ENCODE peak calls at places on chromosome 4, in seven cellular contexts. U is IMR-90, A is Peyer's patch, Z is A549, S is heart left ventricle, H is heart right ventricle, B is fibroblast of pulmonary artery. F is an unnamed sample.

GRCh38 chr4:153296424-153296823 is 48.1 kb upstream of the MND1 start:
- DNase-seq in U (peak), A (no peak), Z (no peak), S (no peak), H (no peak), B (peak), F (no peak)

GRCh38 chr4:10593130-10593529 is 91.4 kb downstream of the CLNK start:
- DNase-seq in U (no peak), A (no peak), Z (no peak), S (no peak), H (no peak), B (no peak), F (no peak)

GRCh38 chr4:126851391-126851790 is 781.4 kb upstream of the INTU start:
- DNase-seq in U (peak), A (no peak), Z (no peak), S (no peak), H (no peak), B (no peak), F (no peak)

GRCh38 chr4:8276358-8277240 is 7.0 kb downstream of the HTRA3 start:
- DNase-seq in U (peak), A (no peak), Z (no peak), S (peak), H (peak), B (peak), F (no peak)

GRCh38 chr4:149211961-149212360 is 603.7 kb downstream of the IQCM start:
- DNase-seq in U (peak), A (no peak), Z (no peak), S (no peak), H (no peak), B (no peak), F (no peak)

GRCh38 chr4:100147684-100148083 is 42.6 kb downstream of the DDIT4L start:
- DNase-seq in U (no peak), A (no peak), Z (no peak), S (no peak), H (no peak), B (no peak), F (no peak)

GRCh38 chr4:25069014-25069413 is 38.3 kb upstream of the LGI2 start:
- DNase-seq in U (no peak), A (no peak), Z (no peak), S (no peak), H (no peak), B (no peak), F (no peak)

GRCh38 chr4:73055241-73055897 is 14.1 kb downstream of the COX18 start:
- DNase-seq in U (peak), A (no peak), Z (no peak), S (no peak), H (no peak), B (no peak), F (no peak)

GRCh38 chr4:79575709-79576479 is 167.9 kb upstream of the GK2 start:
- DNase-seq in U (no peak), A (no peak), Z (no peak), S (no peak), H (no peak), B (no peak), F (no peak)

GRCh38 chr4:79574741-79575451 is 166.9 kb upstream of the GK2 start:
- DNase-seq in U (no peak), A (no peak), Z (no peak), S (no peak), H (no peak), B (no peak), F (no peak)

GRCh38 chr4:79578613-79579012 is 170.6 kb upstream of the GK2 start:
- DNase-seq in U (no peak), A (no peak), Z (no peak), S (no peak), H (no peak), B (no peak), F (no peak)

DNA sequence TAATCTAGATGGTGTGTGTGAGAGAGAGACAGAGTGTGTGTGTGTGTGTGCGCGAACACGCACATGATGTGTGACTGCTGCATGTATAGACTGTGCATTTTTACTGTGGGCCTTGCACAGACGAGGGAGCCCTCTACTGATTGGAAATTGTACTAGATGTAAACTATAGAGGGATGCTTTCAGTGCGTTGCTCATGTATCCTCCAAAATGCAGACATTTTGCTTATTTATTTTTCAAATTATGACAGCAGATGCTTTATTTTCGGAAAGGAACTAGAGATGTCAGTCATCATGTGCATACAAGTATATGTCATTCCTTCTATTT is 168.4 kb upstream of the GK2 start:
- DNase-seq in U (peak), A (no peak), Z (no peak), S (no peak), H (no peak), B (peak), F (no peak)
- TF ChIP-seq CTCF in U (peak), A (no peak), Z (peak), S (peak), H (peak), B (peak), F (no peak)

DNA sequence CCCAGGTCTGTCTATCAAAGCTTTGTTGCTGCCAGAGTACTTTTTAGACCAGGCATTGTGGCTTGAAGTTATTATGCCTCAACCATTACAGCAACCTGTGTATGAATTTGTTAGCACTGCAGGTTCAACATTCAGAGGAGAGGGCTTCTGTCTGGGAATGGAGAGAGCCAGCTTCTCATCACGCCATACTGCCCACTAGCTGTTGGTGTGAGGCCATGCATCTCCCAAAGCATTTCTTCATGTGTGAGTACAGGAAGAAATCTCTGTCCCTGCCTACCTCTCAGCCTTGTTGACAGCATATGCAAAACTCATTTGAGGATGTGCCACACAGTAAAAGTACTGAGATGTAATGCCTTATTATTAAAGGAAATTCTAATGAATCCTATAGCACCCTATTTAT is 76.9 kb upstream of the PPARGC1A start:
- DNase-seq in U (no peak), A (no peak), Z (no peak), S (no peak), H (no peak), B (peak), F (no peak)
- TF ChIP-seq CTCF in U (peak), A (no peak), Z (no peak), S (peak), H (peak), B (peak), F (no peak)

GRCh38 chr4:147794787-147795413 is 63.0 kb downstream of the ARHGAP10 start:
- DNase-seq in U (no peak), A (no peak), Z (no peak), S (no peak), H (no peak), B (no peak), F (no peak)

GRCh38 chr4:147791341-147791740 is 59.5 kb downstream of the ARHGAP10 start:
- DNase-seq in U (no peak), A (no peak), Z (no peak), S (no peak), H (no peak), B (no peak), F (no peak)

GRCh38 chr4:147791870-147792269 is 60.0 kb downstream of the ARHGAP10 start:
- DNase-seq in U (no peak), A (no peak), Z (no peak), S (no peak), H (no peak), B (no peak), F (no peak)

GRCh38 chr4:147793569-147793968 is 61.7 kb downstream of the ARHGAP10 start:
- DNase-seq in U (peak), A (no peak), Z (no peak), S (no peak), H (no peak), B (no peak), F (no peak)

GRCh38 chr4:147793973-147794690 is 62.2 kb downstream of the ARHGAP10 start:
- DNase-seq in U (no peak), A (no peak), Z (no peak), S (no peak), H (no peak), B (no peak), F (no peak)
- TF ChIP-seq CTCF in U (no peak), A (no peak), Z (no peak), S (no peak), H (no peak), B (no peak), F (no peak)

GRCh38 chr4:162535121-162535520 is 371.3 kb upstream of the FSTL5 start:
- DNase-seq in U (no peak), A (no peak), Z (no peak), S (no peak), H (no peak), B (no peak), F (no peak)
- TF ChIP-seq CTCF in U (no peak), A (no peak), Z (no peak), S (no peak), H (no peak), B (no peak), F (no peak)

DNA sequence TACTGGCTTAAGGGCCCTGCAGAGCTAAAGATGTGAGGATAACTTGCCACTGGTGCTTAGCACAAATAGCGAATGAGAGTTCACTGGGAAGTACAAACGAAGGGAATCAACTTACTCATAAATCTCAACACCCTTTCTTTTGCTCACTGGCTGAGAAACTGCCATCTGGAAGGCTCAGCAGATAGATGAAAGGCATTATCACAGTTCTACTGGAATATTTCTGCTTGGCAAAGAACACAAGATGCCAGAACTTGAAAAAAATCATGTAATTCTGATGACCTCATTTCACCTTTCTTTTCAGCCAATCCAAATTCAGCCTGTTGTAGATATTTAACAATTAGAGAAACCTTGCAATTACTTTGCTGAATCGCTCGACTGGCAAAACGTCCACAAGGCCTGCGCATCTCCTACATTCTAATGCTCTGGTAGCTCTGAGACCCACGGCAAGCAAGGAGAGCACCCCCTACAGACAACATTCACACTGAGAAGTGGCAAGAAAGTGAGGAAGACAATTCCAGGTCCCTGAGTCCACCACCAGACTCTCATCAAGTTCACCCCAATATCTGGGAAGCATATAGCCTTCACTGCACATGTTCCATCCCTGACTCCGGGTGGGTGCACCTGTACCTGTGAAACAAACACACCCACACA is 27.5 kb downstream of the TSPAN5 start:
- DNase-seq in U (peak), A (no peak), Z (no peak), S (no peak), H (no peak), B (no peak), F (no peak)
- TF ChIP-seq CTCF in U (no peak), A (no peak), Z (no peak), S (no peak), H (no peak), B (peak), F (no peak)

GRCh38 chr4:1512738-1513660 is 106.8 kb upstream of the NKX1-1 start:
- DNase-seq in U (no peak), A (no peak), Z (peak), S (no peak), H (peak), B (peak), F (peak)
- TF ChIP-seq CTCF in U (peak), A (peak), Z (peak), S (peak), H (peak), B (peak), F (peak)